ENCODE peak calls at places on chromosomes 1 and 21, in ten cellular contexts. One of them, this sample, is unnamed.
A peak's percentile ranks its signal among the peaks of the same experiment; 100 is the strongest.

GRCh38 chr1:82318265-82318664 is 517.5 kb downstream of the ADGRL2 start:
- DNase-seq in spleen: no peak
- DNase-seq in CD8-positive, alpha-beta memory T cell: no peak
- DNase-seq in trophoblast cell: peak; percentile 2
- DNase-seq in psoas muscle: no peak
- DNase-seq in tibial nerve: no peak
- DNase-seq in heart left ventricle: no peak
- DNase-seq in lower lobe of right lung: no peak
- DNase-seq in right lobe of liver: no peak
- DNase-seq in tibial artery: no peak
- DNase-seq in this sample: no peak

GRCh38 chr1:207240325-207241095 is 81.0 kb upstream of the CD55 start:
- DNase-seq in spleen: no peak
- DNase-seq in CD8-positive, alpha-beta memory T cell: no peak
- DNase-seq in trophoblast cell: peak; percentile 96
- DNase-seq in psoas muscle: no peak
- DNase-seq in tibial nerve: no peak
- DNase-seq in heart left ventricle: no peak
- DNase-seq in lower lobe of right lung: no peak
- DNase-seq in right lobe of liver: no peak
- DNase-seq in tibial artery: no peak
- DNase-seq in this sample: no peak

GRCh38 chr1:44220001-44220751 is 6.9 kb downstream of the DMAP1 start:
- DNase-seq in spleen: peak; percentile 76
- DNase-seq in CD8-positive, alpha-beta memory T cell: no peak
- DNase-seq in trophoblast cell: no peak
- DNase-seq in psoas muscle: no peak
- DNase-seq in tibial nerve: no peak
- DNase-seq in heart left ventricle: no peak
- DNase-seq in lower lobe of right lung: no peak
- DNase-seq in right lobe of liver: no peak
- DNase-seq in tibial artery: no peak
- DNase-seq in this sample: no peak

GRCh38 chr1:203327684-203328457 is 22.6 kb downstream of the BTG2 start:
- DNase-seq in spleen: no peak
- DNase-seq in CD8-positive, alpha-beta memory T cell: peak; percentile 89
- DNase-seq in trophoblast cell: peak; percentile 60
- DNase-seq in psoas muscle: no peak
- DNase-seq in tibial nerve: peak; percentile 55
- DNase-seq in heart left ventricle: no peak
- DNase-seq in lower lobe of right lung: no peak
- DNase-seq in right lobe of liver: no peak
- DNase-seq in tibial artery: peak; percentile 79
- DNase-seq in this sample: peak; percentile 39

GRCh38 chr1:15951341-15952153 is 24.4 kb downstream of the ZBTB17 start:
- DNase-seq in spleen: peak; percentile 73
- DNase-seq in CD8-positive, alpha-beta memory T cell: peak; percentile 63
- DNase-seq in trophoblast cell: no peak
- DNase-seq in psoas muscle: no peak
- DNase-seq in tibial nerve: no peak
- DNase-seq in heart left ventricle: no peak
- DNase-seq in lower lobe of right lung: no peak
- DNase-seq in right lobe of liver: no peak
- DNase-seq in tibial artery: no peak
- DNase-seq in this sample: no peak

GRCh38 chr1:117105003-117105402 is 16.5 kb downstream of the TRIM45 start:
- DNase-seq in spleen: no peak
- DNase-seq in CD8-positive, alpha-beta memory T cell: no peak
- DNase-seq in trophoblast cell: no peak
- DNase-seq in psoas muscle: no peak
- DNase-seq in tibial nerve: no peak
- DNase-seq in heart left ventricle: no peak
- DNase-seq in lower lobe of right lung: no peak
- DNase-seq in right lobe of liver: no peak
- DNase-seq in tibial artery: no peak
- DNase-seq in this sample: no peak

GRCh38 chr1:63698001-63698838 is 75.6 kb upstream of the ROR1 start:
- DNase-seq in spleen: no peak
- DNase-seq in CD8-positive, alpha-beta memory T cell: no peak
- DNase-seq in trophoblast cell: no peak
- DNase-seq in psoas muscle: no peak
- DNase-seq in tibial nerve: no peak
- DNase-seq in heart left ventricle: peak; percentile 69
- DNase-seq in lower lobe of right lung: peak; percentile 58
- DNase-seq in right lobe of liver: no peak
- DNase-seq in tibial artery: peak; percentile 64
- DNase-seq in this sample: no peak

GRCh38 chr1:52920791-52921291 is 699 bp downstream of the ECHDC2 start:
- DNase-seq in spleen: no peak
- DNase-seq in CD8-positive, alpha-beta memory T cell: no peak
- DNase-seq in trophoblast cell: peak; percentile 38
- DNase-seq in psoas muscle: peak; percentile 35
- DNase-seq in tibial nerve: no peak
- DNase-seq in heart left ventricle: peak; percentile 32
- DNase-seq in lower lobe of right lung: peak; percentile 57
- DNase-seq in right lobe of liver: peak; percentile 65
- DNase-seq in tibial artery: no peak
- DNase-seq in this sample: no peak

GRCh38 chr1:88985033-88985432 is 7.4 kb downstream of the KYAT3 start:
- DNase-seq in spleen: no peak
- DNase-seq in CD8-positive, alpha-beta memory T cell: no peak
- DNase-seq in trophoblast cell: peak; percentile 53
- DNase-seq in psoas muscle: no peak
- DNase-seq in tibial nerve: no peak
- DNase-seq in heart left ventricle: peak; percentile 34
- DNase-seq in lower lobe of right lung: no peak
- DNase-seq in right lobe of liver: no peak
- DNase-seq in tibial artery: no peak
- DNase-seq in this sample: no peak

GRCh38 chr1:203536981-203537455 is 43.1 kb downstream of the OPTC start:
- DNase-seq in spleen: no peak
- DNase-seq in CD8-positive, alpha-beta memory T cell: no peak
- DNase-seq in trophoblast cell: peak; percentile 99
- DNase-seq in psoas muscle: peak; percentile 45
- DNase-seq in tibial nerve: no peak
- DNase-seq in heart left ventricle: no peak
- DNase-seq in lower lobe of right lung: peak; percentile 50
- DNase-seq in right lobe of liver: peak; percentile 79
- DNase-seq in tibial artery: peak; percentile 63
- DNase-seq in this sample: no peak

GRCh38 chr1:226107471-226108460 is 45.2 kb downstream of the H3-3A start:
- DNase-seq in spleen: peak; percentile 24
- DNase-seq in CD8-positive, alpha-beta memory T cell: no peak
- DNase-seq in trophoblast cell: peak; percentile 59
- DNase-seq in psoas muscle: no peak
- DNase-seq in tibial nerve: no peak
- DNase-seq in heart left ventricle: no peak
- DNase-seq in lower lobe of right lung: no peak
- DNase-seq in right lobe of liver: no peak
- DNase-seq in tibial artery: no peak
- DNase-seq in this sample: no peak

GRCh38 chr1:206804156-206804737 is 32.0 kb upstream of the IL10 start:
- DNase-seq in spleen: no peak
- DNase-seq in CD8-positive, alpha-beta memory T cell: no peak
- DNase-seq in trophoblast cell: no peak
- DNase-seq in psoas muscle: no peak
- DNase-seq in tibial nerve: no peak
- DNase-seq in heart left ventricle: no peak
- DNase-seq in lower lobe of right lung: no peak
- DNase-seq in right lobe of liver: no peak
- DNase-seq in tibial artery: no peak
- DNase-seq in this sample: no peak

GRCh38 chr1:6019166-6019845 is 26.4 kb upstream of the KCNAB2 start:
- DNase-seq in spleen: no peak
- DNase-seq in CD8-positive, alpha-beta memory T cell: no peak
- DNase-seq in trophoblast cell: no peak
- DNase-seq in psoas muscle: no peak
- DNase-seq in tibial nerve: no peak
- DNase-seq in heart left ventricle: no peak
- DNase-seq in lower lobe of right lung: no peak
- DNase-seq in right lobe of liver: no peak
- DNase-seq in tibial artery: no peak
- DNase-seq in this sample: no peak

GRCh38 chr1:220914283-220915116 is 35.3 kb downstream of the HLX start:
- DNase-seq in spleen: no peak
- DNase-seq in CD8-positive, alpha-beta memory T cell: no peak
- DNase-seq in trophoblast cell: no peak
- DNase-seq in psoas muscle: no peak
- DNase-seq in tibial nerve: no peak
- DNase-seq in heart left ventricle: no peak
- DNase-seq in lower lobe of right lung: no peak
- DNase-seq in right lobe of liver: no peak
- DNase-seq in tibial artery: no peak
- DNase-seq in this sample: no peak

GRCh38 chr1:27601321-27601770 is 2.6 kb downstream of the AHDC1 start:
- DNase-seq in spleen: no peak
- DNase-seq in CD8-positive, alpha-beta memory T cell: no peak
- DNase-seq in trophoblast cell: no peak
- DNase-seq in psoas muscle: no peak
- DNase-seq in tibial nerve: no peak
- DNase-seq in heart left ventricle: no peak
- DNase-seq in lower lobe of right lung: no peak
- DNase-seq in right lobe of liver: no peak
- DNase-seq in tibial artery: no peak
- DNase-seq in this sample: no peak

GRCh38 chr1:207049974-207050391 is 1.0 kb downstream of the YOD1 start:
- DNase-seq in spleen: no peak
- DNase-seq in CD8-positive, alpha-beta memory T cell: peak; percentile 68
- DNase-seq in trophoblast cell: peak; percentile 77
- DNase-seq in psoas muscle: no peak
- DNase-seq in tibial nerve: no peak
- DNase-seq in heart left ventricle: no peak
- DNase-seq in lower lobe of right lung: no peak
- DNase-seq in right lobe of liver: no peak
- DNase-seq in tibial artery: peak; percentile 61
- DNase-seq in this sample: no peak

GRCh38 chr1:245094954-245095353 is 59.8 kb upstream of the KIF26B start:
- DNase-seq in spleen: no peak
- DNase-seq in CD8-positive, alpha-beta memory T cell: no peak
- DNase-seq in trophoblast cell: no peak
- DNase-seq in psoas muscle: no peak
- DNase-seq in tibial nerve: no peak
- DNase-seq in heart left ventricle: no peak
- DNase-seq in lower lobe of right lung: no peak
- DNase-seq in right lobe of liver: no peak
- DNase-seq in tibial artery: no peak
- DNase-seq in this sample: no peak

GRCh38 chr1:54274448-54274847 is 74.5 kb downstream of the MRPL37 start:
- DNase-seq in spleen: no peak
- DNase-seq in CD8-positive, alpha-beta memory T cell: no peak
- DNase-seq in trophoblast cell: no peak
- DNase-seq in psoas muscle: no peak
- DNase-seq in tibial nerve: no peak
- DNase-seq in heart left ventricle: no peak
- DNase-seq in lower lobe of right lung: no peak
- DNase-seq in right lobe of liver: peak; percentile 63
- DNase-seq in tibial artery: no peak
- DNase-seq in this sample: no peak

GRCh38 chr1:4601986-4602385 is 52.4 kb upstream of the AJAP1 start:
- DNase-seq in spleen: peak; percentile 59
- DNase-seq in CD8-positive, alpha-beta memory T cell: no peak
- DNase-seq in trophoblast cell: no peak
- DNase-seq in psoas muscle: no peak
- DNase-seq in tibial nerve: no peak
- DNase-seq in heart left ventricle: no peak
- DNase-seq in lower lobe of right lung: no peak
- DNase-seq in right lobe of liver: no peak
- DNase-seq in tibial artery: no peak
- DNase-seq in this sample: no peak

DNA sequence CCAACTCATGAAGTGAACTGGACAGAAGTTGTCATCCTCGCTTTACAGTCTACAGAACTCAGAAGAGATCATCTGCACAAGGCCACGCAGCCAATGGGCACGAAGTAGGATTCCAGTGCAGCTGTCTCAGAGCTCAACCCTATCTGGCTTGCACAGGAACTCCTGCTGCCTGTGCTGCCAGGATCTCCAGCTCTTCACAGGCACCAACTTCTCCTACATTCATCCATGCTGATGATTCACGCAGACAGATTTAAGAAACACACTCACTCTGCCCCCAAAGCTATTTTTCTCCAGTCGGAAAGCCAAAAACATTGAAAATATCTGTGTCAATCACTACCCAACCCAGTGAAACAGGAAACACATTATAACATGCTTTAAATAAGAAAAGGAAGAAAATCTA is 157.0 kb downstream of the RERE start:
- DNase-seq in spleen: no peak
- DNase-seq in CD8-positive, alpha-beta memory T cell: no peak
- DNase-seq in trophoblast cell: peak; percentile 39
- DNase-seq in psoas muscle: peak; percentile 71
- DNase-seq in tibial nerve: peak; percentile 20
- DNase-seq in heart left ventricle: peak; percentile 36
- DNase-seq in lower lobe of right lung: no peak
- DNase-seq in right lobe of liver: no peak
- DNase-seq in tibial artery: peak; percentile 59
- DNase-seq in this sample: peak; percentile 51
- H3K27ac ChIP-seq in spleen: peak overlapping the region; percentile 80
- H3K27ac ChIP-seq in CD8-positive, alpha-beta memory T cell: no peak overlapping the region
- H3K27ac ChIP-seq in trophoblast cell: no peak overlapping the region
- H3K27ac ChIP-seq in psoas muscle: peak overlapping the region; percentile 94
- H3K27ac ChIP-seq in tibial nerve: peak overlapping the region; percentile 78
- H3K27ac ChIP-seq in heart left ventricle: peak overlapping the region; percentile 5
- H3K27ac ChIP-seq in lower lobe of right lung: no peak overlapping the region
- H3K27ac ChIP-seq in right lobe of liver: no peak overlapping the region
- H3K27ac ChIP-seq in tibial artery: peak overlapping the region; percentile 83
- H3K27ac ChIP-seq in this sample: peak overlapping the region; percentile 32

GRCh38 chr1:182385885-182386853 is 5.4 kb downstream of the GLUL start:
- DNase-seq in spleen: no peak
- DNase-seq in CD8-positive, alpha-beta memory T cell: no peak
- DNase-seq in trophoblast cell: no peak
- DNase-seq in psoas muscle: no peak
- DNase-seq in tibial nerve: no peak
- DNase-seq in heart left ventricle: peak; percentile 35
- DNase-seq in lower lobe of right lung: no peak
- DNase-seq in right lobe of liver: no peak
- DNase-seq in tibial artery: no peak
- DNase-seq in this sample: no peak
- H3K27ac ChIP-seq in spleen: peak overlapping the region; percentile 40
- H3K27ac ChIP-seq in CD8-positive, alpha-beta memory T cell: no peak overlapping the region
- H3K27ac ChIP-seq in trophoblast cell: no peak overlapping the region
- H3K27ac ChIP-seq in psoas muscle: no peak overlapping the region
- H3K27ac ChIP-seq in tibial nerve: peak overlapping the region; percentile 98
- H3K27ac ChIP-seq in heart left ventricle: no peak overlapping the region
- H3K27ac ChIP-seq in lower lobe of right lung: no peak overlapping the region
- H3K27ac ChIP-seq in right lobe of liver: no peak overlapping the region
- H3K27ac ChIP-seq in tibial artery: no peak overlapping the region
- H3K27ac ChIP-seq in this sample: peak overlapping the region; percentile 20

GRCh38 chr21:39281853-39282252 is 31.6 kb downstream of the BRWD1 start:
- DNase-seq in spleen: no peak
- DNase-seq in CD8-positive, alpha-beta memory T cell: no peak
- DNase-seq in trophoblast cell: no peak
- DNase-seq in psoas muscle: no peak
- DNase-seq in tibial nerve: no peak
- DNase-seq in heart left ventricle: no peak
- DNase-seq in lower lobe of right lung: no peak
- DNase-seq in right lobe of liver: no peak
- DNase-seq in tibial artery: no peak
- DNase-seq in this sample: no peak
- H3K27ac ChIP-seq in spleen: no peak overlapping the region
- H3K27ac ChIP-seq in CD8-positive, alpha-beta memory T cell: no peak overlapping the region
- H3K27ac ChIP-seq in trophoblast cell: no peak overlapping the region
- H3K27ac ChIP-seq in psoas muscle: no peak overlapping the region
- H3K27ac ChIP-seq in tibial nerve: no peak overlapping the region
- H3K27ac ChIP-seq in heart left ventricle: no peak overlapping the region
- H3K27ac ChIP-seq in lower lobe of right lung: no peak overlapping the region
- H3K27ac ChIP-seq in right lobe of liver: no peak overlapping the region
- H3K27ac ChIP-seq in tibial artery: no peak overlapping the region
- H3K27ac ChIP-seq in this sample: no peak overlapping the region

GRCh38 chr1:12432897-12433296 is 185.1 kb downstream of the DHRS3 start:
- DNase-seq in spleen: no peak
- DNase-seq in CD8-positive, alpha-beta memory T cell: no peak
- DNase-seq in trophoblast cell: no peak
- DNase-seq in psoas muscle: no peak
- DNase-seq in tibial nerve: no peak
- DNase-seq in heart left ventricle: no peak
- DNase-seq in lower lobe of right lung: no peak
- DNase-seq in right lobe of liver: no peak
- DNase-seq in tibial artery: no peak
- DNase-seq in this sample: no peak
- H3K27ac ChIP-seq in spleen: peak overlapping the region; percentile 12
- H3K27ac ChIP-seq in CD8-positive, alpha-beta memory T cell: peak overlapping the region; percentile 22
- H3K27ac ChIP-seq in trophoblast cell: no peak overlapping the region
- H3K27ac ChIP-seq in psoas muscle: peak overlapping the region; percentile 58
- H3K27ac ChIP-seq in tibial nerve: peak overlapping the region; percentile 84
- H3K27ac ChIP-seq in heart left ventricle: peak overlapping the region; percentile 30
- H3K27ac ChIP-seq in lower lobe of right lung: peak overlapping the region; percentile 67
- H3K27ac ChIP-seq in right lobe of liver: peak overlapping the region; percentile 85
- H3K27ac ChIP-seq in tibial artery: peak overlapping the region; percentile 83
- H3K27ac ChIP-seq in this sample: peak overlapping the region; percentile 72